ENCODE peak calls at places on chromosomes 11 and 22, in eight cellular contexts. E, K, O, W, I, S, T and G are unnamed samples.

GRCh38 chr22:26139320-26139719 is 29.9 kb upstream of the SEZ6L start:
- DNase-seq in S (no peak), K (no peak), E (no peak), T (no peak), W (no peak), O (no peak), I (no peak), G (no peak)

GRCh38 chr11:31421840-31422239 is 52.2 kb downstream of the DNAJC24 start:
- DNase-seq in T (no peak), K (no peak), I (no peak), W (no peak), O (no peak), S (no peak), E (no peak), G (no peak)

GRCh38 chr11:57549983-57550382 is 12.6 kb downstream of the SMTNL1 start:
- DNase-seq in S (no peak), I (no peak), E (no peak), O (no peak), K (no peak), T (no peak), W (no peak), G (no peak)

GRCh38 chr11:104764718-104765045 is 133.6 kb downstream of the CASP12 start:
- DNase-seq in O (no peak), S (no peak), I (no peak), E (no peak), W (no peak), T (no peak), K (no peak), G (no peak)

GRCh38 chr11:74008373-74009229 is at the start of gene UCP3:
- DNase-seq in W (no peak), S (no peak), T (no peak), O (no peak), K (no peak), E (peak; percentile 59), I (no peak), G (no peak)

GRCh38 chr22:48782326-48782725 is 1045.3 kb downstream of the BRD1 start:
- DNase-seq in O (no peak), T (no peak), W (no peak), K (no peak), I (no peak), S (no peak), E (no peak), G (no peak)

GRCh38 chr11:8239056-8239455 is 24.6 kb downstream of the LMO1 start:
- DNase-seq in O (no peak), S (no peak), E (no peak), K (no peak), T (no peak), I (no peak), W (no peak), G (no peak)

GRCh38 chr11:14638561-14638960 is 5.0 kb upstream of the PDE3B start:
- DNase-seq in O (no peak), E (no peak), I (no peak), K (no peak), S (peak; percentile 4), W (no peak), T (no peak), G (peak; percentile 25)

GRCh38 chr11:17767301-17767885 is 32.8 kb downstream of the KCNC1 start:
- DNase-seq in E (no peak), W (no peak), I (no peak), S (no peak), T (no peak), K (no peak), O (peak; percentile 26), G (no peak)

GRCh38 chr11:70727899-70728620 is 329.7 kb downstream of the CTTN start:
- DNase-seq in E (no peak), O (no peak), K (peak; percentile 24), T (no peak), S (no peak), I (no peak), W (no peak), G (no peak)

GRCh38 chr11:117334896-117335295 is 7.2 kb downstream of the CEP164 start:
- DNase-seq in K (no peak), I (no peak), O (no peak), W (no peak), S (no peak), T (no peak), E (no peak), G (no peak)

GRCh38 chr22:19801340-19802000 is 40.9 kb downstream of the TBX1 start:
- DNase-seq in O (peak; percentile 85), S (no peak), I (no peak), W (no peak), E (no peak), T (no peak), K (peak; percentile 27), G (no peak)

GRCh38 chr11:121321614-121322243 is 29.2 kb downstream of the SC5D start:
- DNase-seq in I (no peak), T (no peak), S (peak; percentile 18), O (peak; percentile 35), E (no peak), W (peak; percentile 60), K (no peak), G (peak; percentile 17)

GRCh38 chr11:70661763-70662501 is 263.6 kb downstream of the CTTN start:
- DNase-seq in O (peak; percentile 33), I (no peak), T (no peak), K (no peak), W (no peak), E (no peak), S (peak; percentile 28), G (peak; percentile 14)

GRCh38 chr11:11022126-11022730 is 164.4 kb upstream of the ZBED5 start:
- DNase-seq in K (no peak), S (peak; percentile 51), T (no peak), E (no peak), W (peak; percentile 52), I (no peak), O (peak; percentile 47), G (peak; percentile 29)
- TF ChIP-seq CTCF in K (peak; percentile 49), S (no peak), T (peak; percentile 59), E (peak; percentile 35), W (peak; percentile 14), I (peak; percentile 34), O (peak; percentile 50), G (peak; percentile 45)

GRCh38 chr11:69241075-69241740 is 52.7 kb upstream of the MYEOV start:
- DNase-seq in T (no peak), W (no peak), E (no peak), S (no peak), K (no peak), O (no peak), I (no peak), G (no peak)
- TF ChIP-seq CTCF in T (no peak), W (no peak), E (no peak), S (no peak), K (no peak), O (no peak), I (no peak), G (no peak)

DNA sequence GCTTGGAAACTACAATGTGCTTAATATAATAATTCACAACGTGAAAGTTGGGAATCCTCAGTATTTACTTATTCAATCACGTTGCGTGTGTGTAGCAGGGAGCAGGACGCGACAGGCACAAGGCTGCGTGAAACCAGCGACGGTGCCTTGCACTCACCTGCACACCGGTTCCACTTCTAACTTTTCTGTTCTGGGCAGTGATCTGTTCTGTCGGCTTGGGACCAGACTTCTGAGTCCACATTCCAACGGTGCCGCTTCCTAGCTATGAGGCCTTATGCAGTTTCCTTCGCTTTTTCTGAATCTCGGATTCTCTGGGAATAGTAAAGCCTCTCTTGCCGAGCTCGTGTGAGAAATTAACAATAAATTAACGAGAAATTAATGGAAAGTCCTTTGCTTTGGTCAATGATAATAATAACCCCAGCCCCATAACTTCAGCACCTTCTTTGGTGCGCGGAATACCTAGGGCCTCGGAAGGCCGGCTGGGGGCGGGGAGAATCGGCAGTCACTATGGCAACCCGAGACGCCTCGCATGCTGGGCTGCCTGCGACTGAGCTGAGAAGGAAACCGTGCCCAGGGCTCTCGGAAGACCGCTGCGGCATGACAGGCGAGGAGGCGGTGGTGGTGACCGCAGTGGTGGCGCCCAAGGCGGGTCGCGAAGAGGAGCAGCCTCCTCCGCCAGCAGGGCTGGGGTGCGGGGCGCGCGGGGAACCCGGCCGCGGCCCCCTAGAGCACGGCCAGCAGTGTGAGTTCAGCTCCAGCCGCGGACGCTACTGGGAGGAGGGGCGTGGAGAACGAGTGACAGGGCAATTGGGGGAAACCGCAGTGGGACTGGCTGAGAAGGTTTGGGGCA is at the start of gene C11orf97:
- DNase-seq in T (no peak), S (peak; percentile 41), K (peak; percentile 76), O (peak; percentile 26), E (no peak), I (no peak), W (peak; percentile 43), G (peak; percentile 30)
- TF ChIP-seq CTCF in T (no peak), S (no peak), K (no peak), O (no peak), E (no peak), I (no peak), W (no peak), G (no peak)

DNA sequence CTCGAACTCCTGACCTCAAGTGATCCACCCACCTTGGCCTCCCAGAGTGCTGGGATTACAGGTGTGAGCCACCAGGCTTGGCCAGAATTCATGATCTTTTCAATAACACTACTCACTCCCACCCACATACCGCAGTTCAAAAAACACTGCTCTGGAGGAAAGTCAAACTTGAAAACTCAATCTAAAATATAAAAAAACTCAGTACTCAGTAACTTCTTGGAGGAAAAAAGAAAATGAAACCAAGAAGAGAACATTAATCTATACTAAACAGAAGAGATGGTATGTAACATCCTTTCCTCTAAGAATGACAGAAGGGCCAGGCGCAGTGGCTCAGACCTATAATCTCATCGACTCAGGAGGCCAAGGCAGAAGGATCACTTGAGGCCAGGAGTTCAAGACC is 58.3 kb downstream of the MRTFA start:
- DNase-seq in K (no peak), T (no peak), O (no peak), W (peak; percentile 12), I (no peak), S (no peak), E (no peak), G (no peak)
- TF ChIP-seq CTCF in K (no peak), T (no peak), O (no peak), W (no peak), I (no peak), S (no peak), E (no peak), G (no peak)

GRCh38 chr11:84396521-84396920 is 1110.4 kb upstream of the CCDC90B start:
- DNase-seq in W (no peak), E (no peak), I (no peak), O (peak; percentile 57), K (no peak), T (no peak), S (peak; percentile 21), G (peak; percentile 3)

GRCh38 chr11:84384637-84385227 is 1098.6 kb upstream of the CCDC90B start:
- DNase-seq in W (peak; percentile 23), O (peak; percentile 66), E (no peak), T (peak; percentile 3), S (peak; percentile 72), K (no peak), I (peak; percentile 17), G (peak; percentile 66)

GRCh38 chr11:84390441-84391078 is 1104.4 kb upstream of the CCDC90B start:
- DNase-seq in K (no peak), E (no peak), S (no peak), T (no peak), W (no peak), I (no peak), O (peak; percentile 9), G (peak; percentile 8)
- TF ChIP-seq CTCF in K (no peak), E (no peak), S (no peak), T (no peak), W (no peak), I (peak; percentile 12), O (no peak), G (peak; percentile 8)

GRCh38 chr11:64813826-64814225 is 3.5 kb upstream of the MEN1 start:
- DNase-seq in S (no peak), K (no peak), E (no peak), W (no peak), T (no peak), O (no peak), I (no peak), G (no peak)
- TF ChIP-seq CTCF in S (no peak), K (no peak), E (no peak), W (no peak), T (no peak), O (no peak), I (no peak), G (no peak)

GRCh38 chr11:2401436-2401984 is 960 bp downstream of the TSSC4 start:
- DNase-seq in I (no peak), W (no peak), T (no peak), O (no peak), S (no peak), K (no peak), E (no peak), G (no peak)
- TF ChIP-seq CTCF in I (no peak), W (no peak), T (no peak), O (peak; percentile 4), S (no peak), K (no peak), E (no peak), G (no peak)